ENCODE peak calls at places on chromosomes 12 and 14, in eight cellular contexts. N is spleen, P is NCI-H774, A is H7, X is activated B cell treated with CpG ODN at 0.5 μM for 24 hours, Z is NCI-H748 treated with DMSO at 0.1 percent for 48 hours, O is AG04450, M is heart left ventricle. Y is an unnamed sample.

GRCh38 chr12:39272934-39273770 is 169.8 kb downstream of the KIF21A start:
- DNase-seq in N (no peak), P (peak; percentile 35), A (peak; percentile 10), X (no peak), Z (peak; percentile 19), O (no peak), M (no peak), Y (no peak)

GRCh38 chr12:121812320-121812871 is 8.6 kb downstream of the SETD1B start:
- DNase-seq in N (peak; percentile 90), P (peak; percentile 62), A (peak; percentile 99), X (no peak), Z (peak; percentile 26), O (no peak), M (peak; percentile 79), Y (no peak)

GRCh38 chr14:68401320-68401719 is 391.5 kb downstream of the ZFP36L1 start:
- DNase-seq in N (no peak), P (no peak), A (no peak), X (no peak), Z (no peak), O (no peak), M (no peak), Y (peak; percentile 72)

GRCh38 chr12:53995311-53996187 is 4.4 kb upstream of the HOXC9 start:
- DNase-seq in N (peak; percentile 72), P (peak; percentile 79), A (peak; percentile 90), X (no peak), Z (no peak), O (no peak), M (no peak), Y (no peak)

GRCh38 chr14:77524536-77524935 is 25.9 kb upstream of the ISM2 start:
- DNase-seq in N (no peak), P (no peak), A (no peak), X (no peak), Z (no peak), O (no peak), M (no peak), Y (no peak)

GRCh38 chr14:28755930-28756895 is 10.4 kb upstream of the FOXG1 start:
- DNase-seq in N (no peak), P (no peak), A (no peak), X (no peak), Z (no peak), O (no peak), M (no peak), Y (no peak)

GRCh38 chr14:33451211-33451610 is 499.7 kb downstream of the EGLN3 start:
- DNase-seq in N (no peak), P (no peak), A (no peak), X (no peak), Z (no peak), O (no peak), M (no peak), Y (no peak)

GRCh38 chr12:82216475-82216874 is 141.7 kb downstream of the CCDC59 start:
- DNase-seq in N (no peak), P (no peak), A (no peak), X (no peak), Z (no peak), O (no peak), M (no peak), Y (no peak)

GRCh38 chr12:57522887-57523705 is 472 bp downstream of the MBD6 start:
- DNase-seq in N (peak; percentile 94), P (no peak), A (peak; percentile 97), X (no peak), Z (peak; percentile 25), O (no peak), M (peak; percentile 78), Y (no peak)

GRCh38 chr14:92532490-92533163 is 19.0 kb downstream of the RIN3 start:
- DNase-seq in N (peak; percentile 75), P (no peak), A (no peak), X (no peak), Z (no peak), O (no peak), M (no peak), Y (no peak)

GRCh38 chr12:92075425-92075891 is 70.2 kb downstream of the BTG1 start:
- DNase-seq in N (no peak), P (no peak), A (no peak), X (no peak), Z (no peak), O (no peak), M (no peak), Y (peak; percentile 82)

GRCh38 chr14:100819829-100820475 is 6.0 kb upstream of the MEG3 start:
- DNase-seq in N (no peak), P (no peak), A (no peak), X (no peak), Z (no peak), O (no peak), M (no peak), Y (no peak)

GRCh38 chr12:132143328-132144071 is 619 bp downstream of the DDX51 start:
- DNase-seq in N (peak; percentile 88), P (no peak), A (peak; percentile 67), X (no peak), Z (no peak), O (no peak), M (no peak), Y (no peak)

GRCh38 chr14:83096092-83096491 is 1562.4 kb upstream of the SEL1L start:
- DNase-seq in N (no peak), P (no peak), A (no peak), X (no peak), Z (no peak), O (peak; percentile 16), M (no peak), Y (no peak)

GRCh38 chr12:104411826-104412626 is 44.7 kb upstream of the CHST11 start:
- DNase-seq in N (no peak), P (no peak), A (no peak), X (no peak), Z (no peak), O (no peak), M (no peak), Y (no peak)

GRCh38 chr12:105916698-105917059 is 222.1 kb downstream of the NUAK1 start:
- DNase-seq in N (no peak), P (no peak), A (no peak), X (no peak), Z (no peak), O (no peak), M (no peak), Y (no peak)

GRCh38 chr14:25009891-25010290 is 40.1 kb downstream of the STXBP6 start:
- DNase-seq in N (no peak), P (no peak), A (no peak), X (no peak), Z (no peak), O (no peak), M (no peak), Y (no peak)

GRCh38 chr12:49578471-49579112 is 10.7 kb upstream of the MCRS1 start:
- DNase-seq in N (peak; percentile 27), P (no peak), A (no peak), X (no peak), Z (no peak), O (no peak), M (no peak), Y (no peak)

GRCh38 chr12:89424394-89424793 is 72.1 kb upstream of the DUSP6 start:
- DNase-seq in N (no peak), P (no peak), A (no peak), X (no peak), Z (no peak), O (no peak), M (no peak), Y (no peak)